ENCODE peak calls at places on chromosomes 3 and 15, in seven cellular contexts. E is GM04504; Z is stimulated activated CD4-positive, alpha-beta T cell treated with anti-CD3 and anti-CD28 coated beads, Interleukin-12 subunit alpha, Interleukin-12 subunit beta, amount 100 ng/mL, for 24 hours; S is stimulated activated CD8-positive, alpha-beta memory T cell treated with anti-CD3 and anti-CD28 coated beads, Interleukin-12 subunit alpha, Interleukin-12 subunit beta, amount 100 ng/mL, for 4 hours; B is HCEC 1CT; A is HuH-7.5; W is GM23248. Y is an unnamed sample.

GRCh38 chr3:46607603-46608028 is 4.7 kb upstream of the FAM240A start:
- DNase-seq in E (no peak), Z (no peak), S (no peak), B (peak), A (no peak), W (peak), Y (peak)

GRCh38 chr3:114213262-114213668 is 24.1 kb downstream of the ZNF80 start:
- DNase-seq in E (peak), Z (no peak), S (no peak), B (no peak), A (no peak), W (peak), Y (peak)

GRCh38 chr3:46812237-46812791 is 50.9 kb downstream of the MYL3 start:
- DNase-seq in E (peak), Z (peak), S (peak), B (no peak), A (peak), W (peak), Y (peak)

GRCh38 chr15:93209690-93210425 is 120.8 kb upstream of the RGMA start:
- DNase-seq in E (no peak), Z (no peak), S (no peak), B (no peak), A (no peak), W (no peak), Y (no peak)

GRCh38 chr3:122754867-122755835 is 38.5 kb downstream of the HSPBAP1 start:
- DNase-seq in E (no peak), Z (no peak), S (no peak), B (peak), A (peak), W (peak), Y (peak)

GRCh38 chr3:117997201-117998049 is 1037.2 kb downstream of the IGSF11 start:
- DNase-seq in E (peak), Z (peak), S (no peak), B (peak), A (peak), W (peak), Y (peak)

GRCh38 chr3:69740103-69741021 is 1.1 kb downstream of the MITF start:
- DNase-seq in E (no peak), Z (no peak), S (no peak), B (no peak), A (no peak), W (peak), Y (no peak)

GRCh38 chr3:28726840-28727239 is 378.2 kb upstream of the AZI2 start:
- DNase-seq in E (peak), Z (peak), S (no peak), B (peak), A (peak), W (peak), Y (peak)

GRCh38 chr3:132867956-132868355 is 145.7 kb upstream of the NPHP3 start:
- DNase-seq in E (no peak), Z (no peak), S (no peak), B (peak), A (no peak), W (peak), Y (peak)

GRCh38 chr15:66068801-66069200 is 184.7 kb downstream of the MEGF11 start:
- DNase-seq in E (no peak), Z (no peak), S (no peak), B (no peak), A (no peak), W (no peak), Y (no peak)

GRCh38 chr3:67048067-67048715 is 50.1 kb downstream of the KBTBD8 start:
- DNase-seq in E (no peak), Z (no peak), S (no peak), B (no peak), A (no peak), W (no peak), Y (no peak)

GRCh38 chr15:42324308-42324707 is 35.0 kb upstream of the CAPN3 start:
- DNase-seq in E (no peak), Z (no peak), S (no peak), B (peak), A (no peak), W (peak), Y (no peak)

GRCh38 chr15:67383903-67384302 is 129.3 kb downstream of the IQCH start:
- DNase-seq in E (no peak), Z (no peak), S (no peak), B (no peak), A (no peak), W (peak), Y (peak)

GRCh38 chr3:31065765-31066164 is 171.3 kb upstream of the GADL1 start:
- DNase-seq in E (no peak), Z (no peak), S (no peak), B (no peak), A (no peak), W (peak), Y (no peak)

Y was measured in fibroblast of the aortic adventitia.